ENCODE peak calls at places on chromosomes 6 and 20, in seven cellular contexts. M is GM23248, K is OCI-LY7, L is GM23338, U is HCT116, W is neural progenitor cell, C is PC-3. S is an unnamed sample.

GRCh38 chr20:52746768-52747167 is 225.4 kb upstream of the TSHZ2 start:
- DNase-seq in W (no peak), K (no peak), M (peak; percentile 24), L (no peak), C (no peak), U (no peak), S (no peak)

GRCh38 chr6:89970609-89971337 is 76.5 kb downstream of the GJA10 start:
- DNase-seq in W (peak; percentile 76), L (peak; percentile 67), U (peak; percentile 16), M (peak; percentile 87), K (no peak), C (peak; percentile 73), S (peak; percentile 79)

GRCh38 chr6:127900935-127901334 is at the start of gene THEMIS:
- DNase-seq in L (no peak), K (no peak), W (no peak), U (no peak), M (no peak), C (no peak), S (no peak)

GRCh38 chr20:2849529-2849928 is 9.0 kb downstream of the VPS16 start:
- DNase-seq in W (no peak), K (no peak), C (no peak), L (no peak), U (no peak), M (no peak), S (no peak)

GRCh38 chr6:149834513-149835481 is 29.4 kb downstream of the LRP11 start:
- DNase-seq in K (peak; percentile 69), M (peak; percentile 73), W (peak; percentile 55), C (peak; percentile 79), L (peak; percentile 81), U (peak; percentile 72), S (peak; percentile 68)

GRCh38 chr6:162442675-162443074 is 284.9 kb downstream of the PRKN start:
- DNase-seq in U (no peak), C (no peak), M (no peak), K (peak; percentile 27), W (peak; percentile 80), L (peak; percentile 86), S (peak; percentile 19)

GRCh38 chr6:163533443-163533842 is 118.9 kb downstream of the QKI start:
- DNase-seq in C (peak; percentile 54), W (no peak), K (no peak), L (no peak), M (peak; percentile 93), U (no peak), S (peak; percentile 62)

GRCh38 chr20:50085146-50085480 is 27.8 kb downstream of the UBE2V1 start:
- DNase-seq in U (no peak), K (no peak), C (no peak), L (no peak), M (no peak), W (no peak), S (no peak)

GRCh38 chr20:8523684-8524083 is 391.6 kb downstream of the PLCB1 start:
- DNase-seq in K (peak; percentile 33), C (peak; percentile 20), U (no peak), W (peak; percentile 15), M (no peak), L (peak; percentile 35), S (no peak)

GRCh38 chr20:63858393-63859165 is 2.7 kb upstream of the ABHD16B start:
- DNase-seq in M (peak; percentile 24), K (peak; percentile 34), U (no peak), L (peak; percentile 66), C (no peak), W (peak; percentile 62), S (no peak)

GRCh38 chr20:31606928-31607639 is 2.0 kb downstream of the ID1 start:
- DNase-seq in C (peak; percentile 59), W (peak; percentile 37), L (peak; percentile 67), K (no peak), U (peak; percentile 93), M (peak; percentile 95), S (peak; percentile 90)

GRCh38 chr6:111658445-111659154 is 52.9 kb upstream of the TRAF3IP2 start:
- DNase-seq in K (no peak), U (no peak), C (peak; percentile 47), M (peak; percentile 86), W (no peak), L (no peak), S (no peak)

GRCh38 chr6:33248643-33248931 is 23.1 kb downstream of the VPS52 start:
- DNase-seq in W (peak; percentile 41), C (peak; percentile 40), U (no peak), K (no peak), M (peak; percentile 79), L (no peak), S (no peak)

GRCh38 chr20:54608978-54609377 is 133.6 kb downstream of the DOK5 start:
- DNase-seq in L (no peak), K (no peak), U (no peak), M (no peak), W (no peak), C (no peak), S (no peak)

GRCh38 chr20:54601831-54602515 is 126.6 kb downstream of the DOK5 start:
- DNase-seq in U (no peak), K (no peak), W (no peak), C (no peak), L (no peak), M (no peak), S (no peak)

GRCh38 chr20:54608039-54608745 is 132.8 kb downstream of the DOK5 start:
- DNase-seq in K (no peak), W (no peak), U (no peak), M (no peak), C (no peak), L (no peak), S (no peak)

GRCh38 chr20:54605319-54605718 is 129.9 kb downstream of the DOK5 start:
- DNase-seq in K (no peak), C (no peak), M (no peak), U (no peak), W (no peak), L (no peak), S (no peak)

GRCh38 chr20:54606384-54606783 is 131.0 kb downstream of the DOK5 start:
- DNase-seq in U (no peak), C (no peak), K (peak; percentile 1), W (no peak), M (no peak), L (no peak), S (no peak)
- TF ChIP-seq EZH2phosphoT487 in U (no peak), C (no peak), K (no peak), W (no peak), M (no peak), L (no peak), S (no peak)

DNA sequence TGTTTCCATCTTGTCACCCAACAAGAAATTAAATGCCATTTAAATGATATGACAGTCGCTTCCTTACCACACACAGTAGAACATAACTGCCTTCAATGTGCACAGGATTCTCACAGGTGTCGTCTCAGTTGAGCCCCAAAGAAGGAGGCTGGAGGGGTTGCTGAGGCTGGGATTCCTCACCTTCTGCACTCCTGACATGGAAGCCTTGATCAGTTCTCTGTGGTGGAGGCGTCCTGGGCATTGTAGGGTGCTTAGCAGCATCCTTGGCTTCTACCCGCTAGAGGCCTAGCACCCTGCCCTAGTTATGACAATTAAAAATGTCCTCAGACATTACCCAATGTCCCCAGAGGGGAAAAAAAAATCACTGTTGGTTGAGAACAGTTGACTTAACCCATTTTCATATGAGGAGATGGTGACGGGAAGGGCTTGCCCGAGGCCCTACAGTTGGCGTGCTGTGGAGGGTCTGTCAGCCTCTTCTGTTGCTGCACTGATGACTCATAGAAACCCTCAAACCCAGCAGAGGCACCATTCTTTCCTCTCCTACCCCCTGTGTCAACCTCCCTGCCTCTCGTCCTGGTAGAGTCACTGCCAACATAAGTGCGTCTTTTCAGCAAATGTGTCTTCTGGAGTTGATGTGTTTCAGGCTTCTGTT is 19.3 kb upstream of the ZNF831 start:
- DNase-seq in W (no peak), M (no peak), U (no peak), C (no peak), K (no peak), L (no peak), S (no peak)
- H3K4me3 ChIP-seq in W (no peak overlapping the region), M (no peak overlapping the region), U (no peak overlapping the region), C (no peak overlapping the region), K (no peak overlapping the region), L (no peak overlapping the region), S (no peak overlapping the region)

GRCh38 chr6:43644940-43645612 is at the start of gene RSPH9:
- DNase-seq in U (no peak), C (no peak), K (no peak), M (peak; percentile 77), L (peak; percentile 99), W (peak; percentile 97), S (peak; percentile 86)
- TF ChIP-seq EZH2phosphoT487 in U (no peak), C (no peak), K (no peak), M (no peak), L (no peak), W (no peak), S (no peak)

DNA sequence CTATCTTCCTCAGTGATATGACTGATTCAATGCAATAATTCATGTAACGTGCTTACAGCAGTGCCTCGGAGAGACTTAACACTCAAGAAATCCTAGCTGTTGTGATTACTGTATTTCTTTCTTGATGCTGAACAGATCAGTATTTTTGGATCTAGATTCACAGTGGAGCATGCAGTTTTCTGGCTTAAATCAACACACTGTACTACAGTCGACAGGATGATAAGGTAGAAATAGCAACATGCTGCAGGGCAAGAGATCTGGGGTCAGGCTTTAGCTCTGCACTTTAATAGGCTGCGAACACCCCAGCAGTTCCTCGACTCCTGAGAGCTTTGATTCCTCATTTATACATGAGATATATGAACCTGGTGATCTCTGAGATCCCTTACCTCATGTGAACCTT is 161.0 kb downstream of the AIG1 start:
- DNase-seq in L (no peak), U (no peak), W (no peak), K (no peak), M (no peak), C (no peak), S (no peak)
- H3K4me3 ChIP-seq in L (no peak overlapping the region), U (no peak overlapping the region), W (no peak overlapping the region), K (no peak overlapping the region), M (no peak overlapping the region), C (no peak overlapping the region), S (no peak overlapping the region)